ENCODE peak calls at places on chromosomes 11 and 22, in six cellular contexts. One of them, this sample, is unnamed. For H3K4me1 and H3K36me3, the result is how much of the 10 kb centered on the place peaks cover.

GRCh38 chr11:60867871-60868681 is 734 bp downstream of the ZP1 start:
- DNase-seq in GM23338: no peak
- DNase-seq in naive thymus-derived CD4-positive, alpha-beta T cell: no peak
- DNase-seq in effector memory CD4-positive, alpha-beta T cell: no peak
- DNase-seq in CD8-positive, alpha-beta memory T cell: no peak
- DNase-seq in heart right ventricle: no peak
- DNase-seq in this sample: no peak

GRCh38 chr11:1874406-1875092 is 17.1 kb downstream of the PRR33 start:
- DNase-seq in CD8-positive, alpha-beta memory T cell: no peak
- DNase-seq in heart right ventricle: peak
- DNase-seq in effector memory CD4-positive, alpha-beta T cell: no peak
- DNase-seq in naive thymus-derived CD4-positive, alpha-beta T cell: no peak
- DNase-seq in GM23338: no peak
- DNase-seq in this sample: peak

GRCh38 chr11:80155412-80156017 is 714.7 kb upstream of the TENM4 start:
- DNase-seq in GM23338: peak
- DNase-seq in effector memory CD4-positive, alpha-beta T cell: no peak
- DNase-seq in naive thymus-derived CD4-positive, alpha-beta T cell: no peak
- DNase-seq in CD8-positive, alpha-beta memory T cell: no peak
- DNase-seq in heart right ventricle: no peak
- DNase-seq in this sample: no peak

GRCh38 chr11:103961010-103961409 is 75.4 kb upstream of the DDI1 start:
- DNase-seq in effector memory CD4-positive, alpha-beta T cell: no peak
- DNase-seq in CD8-positive, alpha-beta memory T cell: no peak
- DNase-seq in GM23338: no peak
- DNase-seq in naive thymus-derived CD4-positive, alpha-beta T cell: no peak
- DNase-seq in heart right ventricle: no peak
- DNase-seq in this sample: no peak

GRCh38 chr11:2700415-2701211 is 819 bp upstream of the KCNQ1OT1 start:
- DNase-seq in heart right ventricle: peak
- DNase-seq in CD8-positive, alpha-beta memory T cell: no peak
- DNase-seq in naive thymus-derived CD4-positive, alpha-beta T cell: no peak
- DNase-seq in effector memory CD4-positive, alpha-beta T cell: peak
- DNase-seq in GM23338: peak
- DNase-seq in this sample: peak

GRCh38 chr11:123822022-123822421 is 15.9 kb upstream of the OR6M1 start:
- DNase-seq in GM23338: no peak
- DNase-seq in effector memory CD4-positive, alpha-beta T cell: no peak
- DNase-seq in naive thymus-derived CD4-positive, alpha-beta T cell: no peak
- DNase-seq in heart right ventricle: no peak
- DNase-seq in CD8-positive, alpha-beta memory T cell: no peak
- DNase-seq in this sample: no peak

GRCh38 chr22:46587492-46588278 is 32.5 kb upstream of the GRAMD4 start:
- DNase-seq in CD8-positive, alpha-beta memory T cell: peak
- DNase-seq in GM23338: no peak
- DNase-seq in heart right ventricle: peak
- DNase-seq in naive thymus-derived CD4-positive, alpha-beta T cell: no peak
- DNase-seq in effector memory CD4-positive, alpha-beta T cell: no peak
- DNase-seq in this sample: no peak

GRCh38 chr11:19913893-19914249 is 201.2 kb downstream of the NAV2 start:
- DNase-seq in heart right ventricle: no peak
- DNase-seq in GM23338: no peak
- DNase-seq in effector memory CD4-positive, alpha-beta T cell: no peak
- DNase-seq in CD8-positive, alpha-beta memory T cell: no peak
- DNase-seq in naive thymus-derived CD4-positive, alpha-beta T cell: no peak
- DNase-seq in this sample: no peak

GRCh38 chr11:124935548-124936514 is at the start of gene HEPACAM:
- DNase-seq in effector memory CD4-positive, alpha-beta T cell: no peak
- DNase-seq in GM23338: no peak
- DNase-seq in heart right ventricle: no peak
- DNase-seq in CD8-positive, alpha-beta memory T cell: no peak
- DNase-seq in naive thymus-derived CD4-positive, alpha-beta T cell: no peak
- DNase-seq in this sample: no peak

GRCh38 chr11:101090679-101091270 is 38.8 kb downstream of the PGR start:
- DNase-seq in GM23338: no peak
- DNase-seq in effector memory CD4-positive, alpha-beta T cell: no peak
- DNase-seq in heart right ventricle: no peak
- DNase-seq in CD8-positive, alpha-beta memory T cell: no peak
- DNase-seq in naive thymus-derived CD4-positive, alpha-beta T cell: no peak
- DNase-seq in this sample: no peak

GRCh38 chr11:44977493-44977984 is 26.9 kb upstream of the TP53I11 start:
- DNase-seq in CD8-positive, alpha-beta memory T cell: no peak
- DNase-seq in GM23338: peak
- DNase-seq in heart right ventricle: no peak
- DNase-seq in naive thymus-derived CD4-positive, alpha-beta T cell: peak
- DNase-seq in effector memory CD4-positive, alpha-beta T cell: no peak
- DNase-seq in this sample: no peak

GRCh38 chr11:134361661-134362060 is 29.9 kb downstream of the GLB1L2 start:
- DNase-seq in GM23338: peak
- DNase-seq in naive thymus-derived CD4-positive, alpha-beta T cell: no peak
- DNase-seq in CD8-positive, alpha-beta memory T cell: no peak
- DNase-seq in heart right ventricle: no peak
- DNase-seq in effector memory CD4-positive, alpha-beta T cell: no peak
- DNase-seq in this sample: no peak

GRCh38 chr11:3161720-3162409 is 3.2 kb downstream of the OSBPL5 start:
- DNase-seq in CD8-positive, alpha-beta memory T cell: no peak
- DNase-seq in heart right ventricle: peak
- DNase-seq in naive thymus-derived CD4-positive, alpha-beta T cell: no peak
- DNase-seq in GM23338: no peak
- DNase-seq in effector memory CD4-positive, alpha-beta T cell: no peak
- DNase-seq in this sample: no peak

GRCh38 chr11:27296406-27296994 is 66.5 kb downstream of the CCDC34 start:
- DNase-seq in naive thymus-derived CD4-positive, alpha-beta T cell: no peak
- DNase-seq in GM23338: peak
- DNase-seq in CD8-positive, alpha-beta memory T cell: no peak
- DNase-seq in heart right ventricle: no peak
- DNase-seq in effector memory CD4-positive, alpha-beta T cell: no peak
- DNase-seq in this sample: no peak

GRCh38 chr11:121133046-121133445 is 32.0 kb downstream of the TECTA start:
- DNase-seq in naive thymus-derived CD4-positive, alpha-beta T cell: no peak
- DNase-seq in effector memory CD4-positive, alpha-beta T cell: no peak
- DNase-seq in GM23338: no peak
- DNase-seq in heart right ventricle: no peak
- DNase-seq in CD8-positive, alpha-beta memory T cell: no peak
- DNase-seq in this sample: no peak

GRCh38 chr11:68825603-68826002 is 16.1 kb downstream of the CPT1A start:
- DNase-seq in effector memory CD4-positive, alpha-beta T cell: no peak
- DNase-seq in heart right ventricle: no peak
- DNase-seq in naive thymus-derived CD4-positive, alpha-beta T cell: peak
- DNase-seq in CD8-positive, alpha-beta memory T cell: peak
- DNase-seq in GM23338: peak
- DNase-seq in this sample: no peak

GRCh38 chr11:65425105-65425970 is 2.7 kb downstream of the NEAT1 start:
- DNase-seq in naive thymus-derived CD4-positive, alpha-beta T cell: peak
- DNase-seq in effector memory CD4-positive, alpha-beta T cell: peak
- DNase-seq in heart right ventricle: no peak
- DNase-seq in CD8-positive, alpha-beta memory T cell: peak
- DNase-seq in GM23338: peak
- DNase-seq in this sample: no peak

GRCh38 chr22:33337524-33337923 is 279.3 kb upstream of the SYN3 start:
- DNase-seq in effector memory CD4-positive, alpha-beta T cell: no peak
- DNase-seq in naive thymus-derived CD4-positive, alpha-beta T cell: no peak
- DNase-seq in CD8-positive, alpha-beta memory T cell: no peak
- DNase-seq in GM23338: no peak
- DNase-seq in heart right ventricle: no peak
- DNase-seq in this sample: no peak

GRCh38 chr11:23976776-23977380 is 520.0 kb upstream of the LUZP2 start:
- DNase-seq in heart right ventricle: no peak
- DNase-seq in effector memory CD4-positive, alpha-beta T cell: no peak
- DNase-seq in naive thymus-derived CD4-positive, alpha-beta T cell: no peak
- DNase-seq in GM23338: no peak
- DNase-seq in CD8-positive, alpha-beta memory T cell: no peak
- DNase-seq in this sample: no peak

GRCh38 chr11:46858920-46859531 is 12.9 kb upstream of the CKAP5 start:
- DNase-seq in GM23338: no peak
- DNase-seq in effector memory CD4-positive, alpha-beta T cell: no peak
- DNase-seq in CD8-positive, alpha-beta memory T cell: no peak
- DNase-seq in naive thymus-derived CD4-positive, alpha-beta T cell: no peak
- DNase-seq in heart right ventricle: no peak
- DNase-seq in this sample: peak

GRCh38 chr11:45021692-45022130 is 71.0 kb upstream of the TP53I11 start:
- DNase-seq in heart right ventricle: peak
- DNase-seq in naive thymus-derived CD4-positive, alpha-beta T cell: no peak
- DNase-seq in CD8-positive, alpha-beta memory T cell: no peak
- DNase-seq in GM23338: peak
- DNase-seq in effector memory CD4-positive, alpha-beta T cell: no peak
- DNase-seq in this sample: peak

GRCh38 chr11:87260811-87261210 is 223.1 kb downstream of the TMEM135 start:
- DNase-seq in GM23338: no peak
- DNase-seq in CD8-positive, alpha-beta memory T cell: no peak
- DNase-seq in heart right ventricle: no peak
- DNase-seq in effector memory CD4-positive, alpha-beta T cell: no peak
- DNase-seq in naive thymus-derived CD4-positive, alpha-beta T cell: no peak
- DNase-seq in this sample: no peak

GRCh38 chr11:64385953-64386704 is 27.2 kb downstream of the RPS6KA4 start:
- DNase-seq in CD8-positive, alpha-beta memory T cell: no peak
- DNase-seq in heart right ventricle: no peak
- DNase-seq in GM23338: no peak
- DNase-seq in naive thymus-derived CD4-positive, alpha-beta T cell: peak
- DNase-seq in effector memory CD4-positive, alpha-beta T cell: no peak
- DNase-seq in this sample: no peak

GRCh38 chr11:94832604-94833238 is 64.6 kb downstream of the AMOTL1 start:
- DNase-seq in CD8-positive, alpha-beta memory T cell: no peak
- DNase-seq in GM23338: no peak
- DNase-seq in effector memory CD4-positive, alpha-beta T cell: no peak
- DNase-seq in naive thymus-derived CD4-positive, alpha-beta T cell: no peak
- DNase-seq in heart right ventricle: no peak
- DNase-seq in this sample: no peak

GRCh38 chr11:107598225-107599139 is 7.5 kb downstream of the ELMOD1 start:
- DNase-seq in heart right ventricle: no peak
- DNase-seq in naive thymus-derived CD4-positive, alpha-beta T cell: no peak
- DNase-seq in GM23338: peak
- DNase-seq in effector memory CD4-positive, alpha-beta T cell: no peak
- DNase-seq in CD8-positive, alpha-beta memory T cell: no peak
- DNase-seq in this sample: peak

GRCh38 chr11:3119141-3119821 is 45.8 kb downstream of the OSBPL5 start:
- DNase-seq in effector memory CD4-positive, alpha-beta T cell: no peak
- DNase-seq in CD8-positive, alpha-beta memory T cell: no peak
- DNase-seq in heart right ventricle: no peak
- DNase-seq in naive thymus-derived CD4-positive, alpha-beta T cell: no peak
- DNase-seq in GM23338: no peak
- DNase-seq in this sample: no peak

DNA sequence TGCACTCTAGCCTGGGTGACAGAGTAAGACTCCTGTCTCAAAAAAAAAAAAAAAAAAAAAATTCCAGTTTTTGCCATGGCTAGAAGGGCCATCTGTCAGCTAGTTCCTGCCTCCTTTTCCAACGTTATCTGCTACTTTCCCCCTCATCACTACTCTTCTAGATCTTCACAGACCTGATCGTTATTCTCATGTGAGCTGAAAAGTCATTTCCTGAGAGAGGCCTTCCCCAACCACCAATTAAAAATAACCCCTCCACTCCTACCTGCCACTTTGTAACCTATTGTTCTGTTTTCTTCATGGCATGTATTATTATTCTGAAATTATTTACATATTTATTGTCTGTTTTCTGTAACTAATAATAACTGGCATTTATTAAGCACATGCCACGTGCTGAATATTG is 24.2 kb downstream of the SGSM3 start:
- DNase-seq in heart right ventricle: no peak
- DNase-seq in CD8-positive, alpha-beta memory T cell: no peak
- DNase-seq in GM23338: no peak
- DNase-seq in effector memory CD4-positive, alpha-beta T cell: no peak
- DNase-seq in naive thymus-derived CD4-positive, alpha-beta T cell: no peak
- DNase-seq in this sample: no peak
- H3K4me1 ChIP-seq in heart right ventricle: under half
- H3K4me1 ChIP-seq in CD8-positive, alpha-beta memory T cell: under half
- H3K4me1 ChIP-seq in GM23338: under half
- H3K4me1 ChIP-seq in effector memory CD4-positive, alpha-beta T cell: under half
- H3K4me1 ChIP-seq in naive thymus-derived CD4-positive, alpha-beta T cell: under half
- H3K4me1 ChIP-seq in this sample: under half

GRCh38 chr11:117076941-117077659 is 21.1 kb downstream of the SIK3 start:
- DNase-seq in effector memory CD4-positive, alpha-beta T cell: no peak
- DNase-seq in GM23338: peak
- DNase-seq in naive thymus-derived CD4-positive, alpha-beta T cell: no peak
- DNase-seq in CD8-positive, alpha-beta memory T cell: no peak
- DNase-seq in heart right ventricle: no peak
- DNase-seq in this sample: no peak
- H3K4me3 ChIP-seq in effector memory CD4-positive, alpha-beta T cell: no peak
- H3K4me3 ChIP-seq in GM23338: peak
- H3K4me3 ChIP-seq in naive thymus-derived CD4-positive, alpha-beta T cell: no peak
- H3K4me3 ChIP-seq in CD8-positive, alpha-beta memory T cell: no peak
- H3K4me3 ChIP-seq in heart right ventricle: no peak
- H3K4me3 ChIP-seq in this sample: peak

DNA sequence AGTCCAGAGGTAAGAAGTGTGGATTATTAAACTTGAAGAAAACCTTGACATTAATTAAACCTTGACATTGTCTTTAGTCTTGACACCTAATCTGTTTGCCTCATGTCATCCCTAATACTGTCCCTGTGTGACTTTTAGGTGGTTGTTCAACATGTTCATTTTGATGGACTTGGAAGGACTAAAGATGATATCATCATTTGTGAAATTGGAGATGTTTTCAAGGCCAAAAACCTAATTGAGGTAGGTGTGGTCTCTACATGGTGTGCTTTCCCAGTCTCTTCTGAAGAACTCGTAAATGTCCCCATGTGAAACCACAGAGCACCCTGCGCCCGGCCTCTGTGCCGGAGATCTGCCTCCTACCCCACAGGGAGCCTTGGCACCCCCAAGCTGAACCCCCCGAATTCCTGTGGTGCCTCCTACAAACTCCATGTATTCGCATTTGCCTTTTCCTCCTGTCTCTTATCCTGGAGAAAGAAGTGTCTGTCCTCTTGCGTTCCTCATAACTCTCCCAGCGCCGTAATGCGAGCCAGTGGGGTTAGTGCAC is 9.1 kb downstream of the SAMM50 start:
- DNase-seq in effector memory CD4-positive, alpha-beta T cell: no peak
- DNase-seq in heart right ventricle: no peak
- DNase-seq in CD8-positive, alpha-beta memory T cell: no peak
- DNase-seq in naive thymus-derived CD4-positive, alpha-beta T cell: no peak
- DNase-seq in GM23338: no peak
- DNase-seq in this sample: no peak
- H3K36me3 ChIP-seq in effector memory CD4-positive, alpha-beta T cell: half or more
- H3K36me3 ChIP-seq in heart right ventricle: half or more
- H3K36me3 ChIP-seq in CD8-positive, alpha-beta memory T cell: under half
- H3K36me3 ChIP-seq in naive thymus-derived CD4-positive, alpha-beta T cell: under half
- H3K36me3 ChIP-seq in GM23338: under half
- H3K36me3 ChIP-seq in this sample: under half

GRCh38 chr22:22927888-22928665 is 40.5 kb downstream of the IGLL5 start:
- DNase-seq in GM23338: no peak
- DNase-seq in naive thymus-derived CD4-positive, alpha-beta T cell: no peak
- DNase-seq in heart right ventricle: no peak
- DNase-seq in CD8-positive, alpha-beta memory T cell: no peak
- DNase-seq in effector memory CD4-positive, alpha-beta T cell: no peak
- DNase-seq in this sample: no peak

GRCh38 chr22:22927196-22927887 is 39.7 kb downstream of the IGLL5 start:
- DNase-seq in CD8-positive, alpha-beta memory T cell: no peak
- DNase-seq in GM23338: no peak
- DNase-seq in effector memory CD4-positive, alpha-beta T cell: no peak
- DNase-seq in naive thymus-derived CD4-positive, alpha-beta T cell: no peak
- DNase-seq in heart right ventricle: no peak
- DNase-seq in this sample: peak

GRCh38 chr22:22925795-22926358 is 38.3 kb downstream of the IGLL5 start:
- DNase-seq in GM23338: peak
- DNase-seq in naive thymus-derived CD4-positive, alpha-beta T cell: no peak
- DNase-seq in CD8-positive, alpha-beta memory T cell: no peak
- DNase-seq in heart right ventricle: no peak
- DNase-seq in effector memory CD4-positive, alpha-beta T cell: no peak
- DNase-seq in this sample: no peak

GRCh38 chr22:22925146-22925794 is 37.7 kb downstream of the IGLL5 start:
- DNase-seq in effector memory CD4-positive, alpha-beta T cell: no peak
- DNase-seq in heart right ventricle: no peak
- DNase-seq in GM23338: no peak
- DNase-seq in CD8-positive, alpha-beta memory T cell: no peak
- DNase-seq in naive thymus-derived CD4-positive, alpha-beta T cell: no peak
- DNase-seq in this sample: no peak

GRCh38 chr22:22926359-22927195 is 39.0 kb downstream of the IGLL5 start:
- DNase-seq in CD8-positive, alpha-beta memory T cell: no peak
- DNase-seq in GM23338: no peak
- DNase-seq in effector memory CD4-positive, alpha-beta T cell: no peak
- DNase-seq in naive thymus-derived CD4-positive, alpha-beta T cell: no peak
- DNase-seq in heart right ventricle: no peak
- DNase-seq in this sample: no peak
- H3K4me1 ChIP-seq in CD8-positive, alpha-beta memory T cell: under half
- H3K4me1 ChIP-seq in GM23338: under half
- H3K4me1 ChIP-seq in effector memory CD4-positive, alpha-beta T cell: under half
- H3K4me1 ChIP-seq in naive thymus-derived CD4-positive, alpha-beta T cell: under half
- H3K4me1 ChIP-seq in heart right ventricle: under half
- H3K4me1 ChIP-seq in this sample: under half